ENCODE peak calls at places on chromosome 19, in five cellular contexts. Q, C, V, H and I are unnamed samples.

GRCh38 chr19:2243274-2244121 is 5.6 kb upstream of the AMH start:
- DNase-seq in Q (no peak), C (no peak), V (no peak), H (no peak), I (no peak)

GRCh38 chr19:18165794-18166544 is 7.6 kb upstream of the IFI30 start:
- DNase-seq in Q (no peak), C (no peak), V (no peak), H (peak; percentile 25), I (no peak)

GRCh38 chr19:33649919-33650305 is 28.2 kb downstream of the CHST8 start:
- DNase-seq in Q (no peak), C (no peak), V (no peak), H (no peak), I (peak; percentile 4)

GRCh38 chr19:35862528-35862927 is 5.8 kb downstream of the KIRREL2 start:
- DNase-seq in Q (peak; percentile 54), C (no peak), V (no peak), H (peak; percentile 59), I (no peak)

GRCh38 chr19:55503447-55504251 is 15.4 kb downstream of the SSC5D start:
- DNase-seq in Q (peak; percentile 95), C (peak; percentile 94), V (peak; percentile 96), H (peak; percentile 99), I (peak; percentile 98)

GRCh38 chr19:359653-359925 is 15.0 kb upstream of the MIER2 start:
- DNase-seq in Q (no peak), C (no peak), V (no peak), H (peak; percentile 35), I (no peak)

GRCh38 chr19:48403606-48404005 is 10.1 kb downstream of the GRIN2D start:
- DNase-seq in Q (peak; percentile 70), C (no peak), V (no peak), H (peak; percentile 92), I (no peak)

GRCh38 chr19:53881482-53882390 is at the start of gene PRKCG:
- DNase-seq in Q (peak; percentile 66), C (peak; percentile 43), V (peak; percentile 43), H (peak; percentile 91), I (peak; percentile 61)

GRCh38 chr19:35882074-35882832 is 13.9 kb downstream of the APLP1 start:
- DNase-seq in Q (peak; percentile 68), C (peak; percentile 39), V (no peak), H (peak; percentile 72), I (no peak)

GRCh38 chr19:33818426-33818825 is 21.8 kb downstream of the KCTD15 start:
- DNase-seq in Q (no peak), C (no peak), V (no peak), H (peak; percentile 33), I (no peak)

GRCh38 chr19:42271045-42271419 is 2.0 kb downstream of the CIC start:
- DNase-seq in Q (no peak), C (peak; percentile 18), V (no peak), H (no peak), I (no peak)

GRCh38 chr19:677201-677600 is 1.0 kb downstream of the FSTL3 start:
- DNase-seq in Q (no peak), C (peak; percentile 86), V (peak; percentile 75), H (peak; percentile 70), I (peak; percentile 91)

GRCh38 chr19:56258272-56258671 is 14.3 kb upstream of the EDDM13 start:
- DNase-seq in Q (peak; percentile 36), C (no peak), V (no peak), H (no peak), I (no peak)

GRCh38 chr19:12778020-12778904 is 2.9 kb upstream of the HOOK2 start:
- DNase-seq in Q (peak; percentile 55), C (peak; percentile 86), V (peak; percentile 78), H (peak; percentile 82), I (peak; percentile 90)

GRCh38 chr19:13681509-13681908 is 82.8 kb upstream of the MRI1 start:
- DNase-seq in Q (no peak), C (no peak), V (no peak), H (no peak), I (no peak)

GRCh38 chr19:44111910-44112463 is 1.2 kb upstream of the ZNF225 start:
- DNase-seq in Q (peak; percentile 18), C (no peak), V (no peak), H (peak; percentile 38), I (no peak)

GRCh38 chr19:51043497-51043896 is 8.7 kb upstream of the KLK12 start:
- DNase-seq in Q (no peak), C (no peak), V (no peak), H (no peak), I (no peak)

GRCh38 chr19:51044327-51044726 is 9.5 kb upstream of the KLK12 start:
- DNase-seq in Q (no peak), C (no peak), V (no peak), H (no peak), I (no peak)

DNA sequence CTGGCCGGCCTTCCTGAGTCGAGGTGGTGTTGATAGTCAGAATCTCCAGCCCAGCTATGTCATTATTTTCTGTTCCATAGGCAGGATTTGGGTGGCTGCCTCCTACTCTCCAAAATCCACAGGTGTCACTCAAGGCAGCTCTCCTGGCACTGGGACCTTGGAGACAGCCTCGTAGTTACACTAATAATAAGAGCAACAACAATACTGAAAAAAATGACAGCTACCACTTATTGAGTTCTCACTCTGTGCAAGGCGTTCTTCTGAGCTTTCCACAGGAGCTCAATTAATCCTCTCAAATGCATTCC is 12.2 kb upstream of the KLK12 start:
- DNase-seq in Q (no peak), C (no peak), V (no peak), H (no peak), I (no peak)
- H3K27me3 ChIP-seq in Q (peaks cover 6% of the 10 kb centered on the region), C (no peaks in the 10 kb centered on the region), V (peaks cover 3% of the 10 kb centered on the region), H (no peaks in the 10 kb centered on the region), I (no peaks in the 10 kb centered on the region)

GRCh38 chr19:19204181-19204580 is 967 bp upstream of the NR2C2AP start:
- DNase-seq in Q (no peak), C (no peak), V (no peak), H (peak; percentile 77), I (no peak)

GRCh38 chr19:19205416-19206410 is 2.5 kb upstream of the NR2C2AP start:
- DNase-seq in Q (no peak), C (no peak), V (no peak), H (no peak), I (no peak)

GRCh38 chr19:19206938-19207337 is 3.7 kb upstream of the NR2C2AP start:
- DNase-seq in Q (no peak), C (no peak), V (no peak), H (no peak), I (no peak)

GRCh38 chr19:19209372-19209771 is 2.4 kb upstream of the NCAN start:
- DNase-seq in Q (no peak), C (no peak), V (no peak), H (no peak), I (no peak)

DNA sequence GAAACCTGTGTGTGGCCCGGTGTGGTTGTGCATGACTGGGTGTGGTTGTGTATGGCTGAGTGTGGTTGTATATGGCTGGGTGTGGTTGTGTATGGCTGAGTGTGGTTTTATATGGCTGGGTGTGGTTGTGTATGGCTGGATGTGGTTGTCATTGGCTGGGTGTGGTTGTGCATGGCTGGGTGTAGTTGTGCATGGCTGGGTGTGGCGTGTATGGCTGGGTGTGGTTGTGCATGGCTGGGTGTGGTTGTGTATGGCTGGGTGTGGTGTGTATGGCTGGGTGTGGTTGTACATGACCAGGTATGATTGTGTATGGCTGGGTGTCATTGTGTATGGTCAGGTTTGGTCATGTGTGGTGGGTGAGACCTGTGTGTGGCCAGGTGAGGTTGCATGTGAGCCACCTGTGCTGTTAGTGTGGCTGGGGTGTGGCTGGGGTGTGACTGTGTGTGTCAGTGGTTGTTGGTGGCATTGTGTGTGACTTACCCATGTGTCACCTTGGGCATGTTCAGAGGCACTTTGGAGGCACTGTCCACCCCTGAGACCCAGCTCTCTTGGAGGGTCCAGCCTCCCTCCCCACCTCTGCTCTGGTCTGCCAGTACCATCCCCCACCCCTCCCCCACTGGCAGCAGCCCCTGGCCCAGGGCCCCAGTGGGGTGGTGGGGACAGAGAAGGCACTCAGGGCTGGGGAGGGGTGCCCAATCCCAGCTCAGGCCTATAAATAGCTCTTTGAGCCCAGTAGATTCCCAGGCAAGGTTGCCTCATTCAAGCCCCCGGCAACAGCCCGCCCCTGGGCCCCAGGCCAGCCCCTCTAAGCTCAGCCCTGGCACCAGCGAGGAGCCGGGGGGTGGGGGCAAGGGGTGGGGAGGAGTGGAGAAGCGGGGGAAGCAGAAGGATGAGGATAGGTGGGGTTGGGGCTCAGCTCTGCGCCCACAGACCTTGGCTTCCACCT is 3.8 kb upstream of the NCAN start:
- DNase-seq in Q (no peak), C (no peak), V (no peak), H (peak; percentile 54), I (no peak)
- H3K27me3 ChIP-seq in Q (peaks cover 14% of the 10 kb centered on the region), C (peaks cover 9% of the 10 kb centered on the region), V (peaks cover 59% of the 10 kb centered on the region), H (peaks cover 59% of the 10 kb centered on the region), I (no peaks in the 10 kb centered on the region)

DNA sequence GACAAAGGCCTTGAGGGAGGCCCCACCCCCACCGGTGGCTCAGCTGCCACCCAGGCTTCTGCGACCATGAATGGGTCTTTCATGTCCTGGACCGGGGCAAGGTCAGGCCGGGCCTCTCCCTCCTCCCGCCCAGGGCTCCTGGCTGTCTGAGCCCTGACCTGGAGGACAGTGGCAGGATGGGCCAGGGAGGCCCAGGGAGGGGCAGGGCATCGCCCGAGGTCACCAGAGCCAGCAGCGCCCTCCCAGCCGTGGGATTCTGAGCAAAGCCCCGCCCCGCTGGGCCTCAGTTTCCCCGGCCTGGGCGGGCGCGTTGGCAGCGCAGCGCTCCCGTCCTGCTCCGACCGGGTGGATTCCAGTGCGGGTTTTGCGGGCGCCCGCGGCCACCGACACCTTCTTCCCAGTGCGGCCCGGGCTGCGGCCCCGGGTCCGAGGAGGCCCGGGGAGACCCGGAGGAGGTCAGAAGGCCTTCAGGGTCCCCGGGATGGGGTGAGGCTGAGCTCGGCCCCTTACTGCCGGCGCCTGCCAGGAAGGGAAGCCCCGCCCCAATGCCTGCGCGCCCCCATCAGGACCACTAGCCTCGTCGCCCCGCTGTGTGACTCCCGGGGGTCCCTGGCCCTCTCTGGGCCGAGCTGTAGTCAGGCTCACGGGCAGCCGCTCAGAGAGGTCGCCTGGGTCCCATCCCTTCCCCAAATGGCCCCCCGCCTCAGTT is 24.6 kb upstream of the SEMA6B start:
- DNase-seq in Q (peak; percentile 63), C (peak; percentile 25), V (no peak), H (peak; percentile 95), I (no peak)
- H3K27me3 ChIP-seq in Q (no peaks in the 10 kb centered on the region), C (peaks cover 26% of the 10 kb centered on the region), V (peaks cover 50% of the 10 kb centered on the region), H (peaks cover 16% of the 10 kb centered on the region), I (no peaks in the 10 kb centered on the region)

GRCh38 chr19:58154679-58155648 is 4.4 kb upstream of the ZNF329 start:
- DNase-seq in Q (peak; percentile 88), C (peak; percentile 97), V (peak; percentile 99), H (peak; percentile 98), I (peak; percentile 98)

GRCh38 chr19:58153386-58153785 is 2.8 kb upstream of the ZNF329 start:
- DNase-seq in Q (no peak), C (no peak), V (no peak), H (no peak), I (no peak)

GRCh38 chr19:58154287-58154678 is 3.7 kb upstream of the ZNF329 start:
- DNase-seq in Q (no peak), C (peak; percentile 41), V (peak; percentile 52), H (no peak), I (peak; percentile 57)

DNA sequence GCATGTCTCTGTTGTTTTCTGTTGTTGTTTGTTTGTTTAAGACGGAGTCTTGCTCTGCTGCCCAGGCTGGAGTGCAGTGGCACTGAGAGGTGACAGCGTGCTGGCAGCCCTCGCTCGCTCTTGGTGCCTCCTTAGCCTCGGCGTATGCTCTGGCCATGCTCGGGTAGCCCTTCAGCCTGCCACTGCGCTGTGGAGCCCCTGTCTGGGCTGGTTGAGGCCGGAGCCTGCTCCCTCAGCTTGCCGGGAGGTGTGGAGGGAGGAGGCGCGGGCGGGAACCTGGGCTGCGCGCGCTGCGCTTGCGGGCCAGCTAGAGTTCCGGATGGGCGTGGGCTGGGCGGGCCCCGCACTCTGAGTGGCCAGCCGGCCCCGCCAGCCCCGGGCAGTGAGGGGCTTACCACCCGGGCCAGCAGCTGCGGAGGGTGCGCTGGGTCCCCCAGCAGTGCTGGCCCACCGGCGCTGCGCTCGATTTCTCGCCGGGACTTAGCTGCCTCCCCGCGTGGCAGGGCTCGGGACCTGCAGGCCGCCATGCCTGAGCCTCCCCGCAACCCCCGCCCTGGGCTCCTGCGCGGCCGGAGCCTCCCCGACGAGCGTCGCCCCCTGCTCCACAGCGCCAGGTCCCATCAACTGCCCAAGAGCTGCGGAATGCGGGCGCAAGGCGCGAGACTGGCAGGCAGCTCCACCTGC is 6.6 kb upstream of the ZNF329 start:
- DNase-seq in Q (peak; percentile 7), C (no peak), V (no peak), H (no peak), I (no peak)
- H3K27me3 ChIP-seq in Q (no peaks in the 10 kb centered on the region), C (no peaks in the 10 kb centered on the region), V (no peaks in the 10 kb centered on the region), H (no peaks in the 10 kb centered on the region), I (no peaks in the 10 kb centered on the region)